ENCODE peak calls at places on chromosomes 4 and X, in nine cellular contexts. R is LoVo; F is ovary; U is OCI-LY7; C is hypothalamus; I is stimulated activated CD4-positive, alpha-beta T cell treated with anti-CD3 and anti-CD28 coated beads, Interleukin-12 subunit alpha, Interleukin-12 subunit beta, amount 100 ng/mL, for 48 hours; N is AG08396; S is T-cell; O is RCC 7860. E is an unnamed sample.

GRCh38 chrX:30219372-30219771 is 4.0 kb downstream of the MAGEB2 start:
- DNase-seq in O (no peak), S (no peak), F (no peak), R (no peak), C (no peak), N (no peak), I (no peak), U (no peak), E (no peak)

GRCh38 chrX:55356609-55357008 is 91.9 kb upstream of the PAGE3 start:
- DNase-seq in F (no peak), S (no peak), U (no peak), I (no peak), R (no peak), O (no peak), C (no peak), N (no peak), E (no peak)

GRCh38 chr4:183096276-183096965 is 2.6 kb upstream of the WWC2 start:
- DNase-seq in O (no peak), N (no peak), F (no peak), S (no peak), R (no peak), I (no peak), U (no peak), C (no peak), E (no peak)

GRCh38 chr4:87003266-87003665 is 68.5 kb downstream of the AFF1 start:
- DNase-seq in O (no peak), S (no peak), U (no peak), N (no peak), F (no peak), C (no peak), I (no peak), R (no peak), E (no peak)

GRCh38 chr4:114364857-114365256 is 233.8 kb upstream of the UGT8 start:
- DNase-seq in S (no peak), F (no peak), U (no peak), I (no peak), R (no peak), C (no peak), N (peak), O (peak), E (no peak)

GRCh38 chr4:13525606-13526281 is 18.6 kb downstream of the NKX3-2 start:
- DNase-seq in U (no peak), I (no peak), N (peak), C (no peak), O (no peak), R (no peak), S (no peak), F (no peak), E (no peak)

GRCh38 chr4:8192748-8193738 is 6.0 kb upstream of the SH3TC1 start:
- DNase-seq in U (peak), O (peak), C (no peak), S (peak), F (no peak), I (no peak), R (no peak), N (peak), E (no peak)

GRCh38 chr4:47945930-47946726 is 31.7 kb upstream of the NFXL1 start:
- DNase-seq in N (no peak), O (no peak), F (no peak), I (no peak), C (no peak), S (no peak), R (no peak), U (no peak), E (no peak)

GRCh38 chr4:21304061-21304541 is 603.8 kb downstream of the PACRGL start:
- DNase-seq in S (no peak), O (no peak), F (no peak), N (no peak), U (no peak), C (peak), R (no peak), I (no peak), E (no peak)

GRCh38 chrX:152108527-152108926 is 29.9 kb downstream of the MAGEA10 start:
- DNase-seq in F (no peak), C (no peak), S (no peak), N (no peak), U (no peak), I (no peak), O (no peak), R (no peak), E (no peak)

GRCh38 chr4:88706574-88706973 is 8.9 kb upstream of the NAP1L5 start:
- DNase-seq in F (peak), O (peak), S (no peak), C (peak), N (peak), U (no peak), I (no peak), R (no peak), E (peak)

GRCh38 chr4:113116414-113117345 is 67.2 kb downstream of the ANK2 start:
- DNase-seq in R (no peak), F (no peak), I (no peak), S (no peak), C (peak), O (no peak), N (no peak), U (no peak), E (no peak)

GRCh38 chrX:111167334-111167733 is 71.3 kb downstream of the PAK3 start:
- DNase-seq in R (no peak), S (no peak), N (no peak), F (no peak), O (no peak), U (no peak), I (no peak), C (no peak), E (no peak)

GRCh38 chrX:9832811-9833210 is 46.6 kb downstream of the SHROOM2 start:
- DNase-seq in I (no peak), R (no peak), C (no peak), O (no peak), U (no peak), S (no peak), N (no peak), F (no peak), E (no peak)

GRCh38 chr4:166091146-166091545 is 218.1 kb downstream of the TLL1 start:
- DNase-seq in R (no peak), O (no peak), F (no peak), U (no peak), C (no peak), S (no peak), N (no peak), I (no peak), E (no peak)

GRCh38 chrX:41381685-41382084 is 47.7 kb downstream of the DDX3X start:
- DNase-seq in F (no peak), R (peak), U (no peak), S (no peak), N (peak), C (no peak), I (no peak), O (peak), E (peak)

GRCh38 chr4:81930506-81931238 is 443.1 kb downstream of the HNRNPD start:
- DNase-seq in N (no peak), I (no peak), S (no peak), U (no peak), C (no peak), O (no peak), R (no peak), F (no peak), E (no peak)

GRCh38 chrX:55486736-55487135 is 2.9 kb downstream of the USP51 start:
- DNase-seq in C (no peak), I (no peak), R (no peak), S (no peak), U (no peak), O (no peak), F (no peak), N (peak), E (no peak)

GRCh38 chr4:10205223-10205622 is 88.6 kb upstream of the WDR1 start:
- DNase-seq in R (no peak), S (no peak), C (no peak), O (peak), I (no peak), U (no peak), F (no peak), N (peak), E (no peak)

GRCh38 chr4:155248002-155248896 is 39.8 kb downstream of the NPY2R start:
- DNase-seq in R (peak), U (no peak), F (no peak), C (no peak), N (no peak), O (no peak), S (no peak), I (no peak), E (peak)

GRCh38 chrX:79477691-79478090 is 110.6 kb upstream of the ITM2A start:
- DNase-seq in R (no peak), F (no peak), U (no peak), I (no peak), C (no peak), O (no peak), S (no peak), N (no peak), E (peak)

GRCh38 chr4:147760176-147760575 is 28.3 kb downstream of the ARHGAP10 start:
- DNase-seq in I (no peak), S (no peak), C (no peak), F (no peak), U (no peak), O (no peak), R (no peak), N (no peak), E (no peak)

GRCh38 chr4:31674313-31674947 is 954.3 kb downstream of the PCDH7 start:
- DNase-seq in I (no peak), R (peak), O (no peak), C (no peak), S (no peak), N (no peak), U (peak), F (no peak), E (no peak)

GRCh38 chr4:95835672-95836071 is 4.2 kb upstream of the PDHA2 start:
- DNase-seq in S (no peak), C (no peak), N (no peak), F (no peak), O (no peak), R (peak), I (no peak), U (peak), E (no peak)

GRCh38 chr4:85419103-85419502 is 55.8 kb upstream of the ARHGAP24 start:
- DNase-seq in S (no peak), F (no peak), I (no peak), C (no peak), R (no peak), U (no peak), O (no peak), N (no peak), E (no peak)

GRCh38 chrX:154002215-154002719 is 17.4 kb downstream of the IRAK1 start:
- DNase-seq in N (peak), U (no peak), R (no peak), C (no peak), S (peak), I (no peak), F (no peak), O (peak), E (peak)

GRCh38 chrX:109709129-109709631 is 23.9 kb downstream of the ACSL4 start:
- DNase-seq in U (peak), S (no peak), F (no peak), N (no peak), I (no peak), C (no peak), O (peak), R (no peak), E (no peak)

GRCh38 chr4:172095161-172095560 is 282.0 kb downstream of the GALNTL6 start:
- DNase-seq in R (no peak), U (no peak), O (no peak), C (no peak), F (no peak), N (no peak), S (no peak), I (no peak), E (no peak)

GRCh38 chr4:123892368-123892961 is 495.9 kb downstream of the SPRY1 start:
- DNase-seq in N (no peak), U (no peak), R (no peak), C (no peak), O (no peak), S (no peak), I (no peak), F (no peak), E (no peak)

GRCh38 chr4:86358176-86358701 is 1.6 kb downstream of the MAPK10 start:
- DNase-seq in N (no peak), R (no peak), U (no peak), O (no peak), S (no peak), F (no peak), C (peak), I (no peak), E (no peak)

GRCh38 chr4:45283352-45283751 is 557.0 kb upstream of the GNPDA2 start:
- DNase-seq in R (no peak), N (no peak), S (no peak), C (no peak), I (no peak), F (no peak), U (no peak), O (no peak), E (no peak)

GRCh38 chrX:148865237-148865636 is 364.8 kb downstream of the AFF2 start:
- DNase-seq in O (no peak), C (no peak), U (peak), I (no peak), F (no peak), N (no peak), R (no peak), S (no peak), E (no peak)

GRCh38 chrX:6002056-6002455 is 226.6 kb downstream of the NLGN4X start:
- DNase-seq in U (no peak), O (no peak), C (no peak), R (no peak), N (no peak), S (no peak), I (no peak), F (peak), E (no peak)

GRCh38 chr4:74308215-74308614 is at the start of gene EPGN:
- DNase-seq in U (no peak), O (no peak), I (no peak), S (peak), F (no peak), C (no peak), R (no peak), N (no peak), E (no peak)

GRCh38 chrX:146278381-146278780 is 460.8 kb downstream of the SLITRK2 start:
- DNase-seq in S (no peak), C (no peak), N (no peak), I (no peak), R (no peak), U (no peak), F (no peak), O (no peak), E (no peak)

GRCh38 chr4:106080376-106080775 is 185.1 kb downstream of the NPNT start:
- DNase-seq in R (no peak), I (no peak), S (no peak), N (no peak), F (no peak), C (no peak), O (no peak), U (no peak), E (no peak)

GRCh38 chrX:31931225-31931624 is 859.4 kb upstream of the FTHL17 start:
- DNase-seq in C (no peak), O (peak), U (no peak), I (no peak), F (no peak), S (no peak), R (no peak), N (peak), E (peak)

GRCh38 chr4:16752150-16752549 is 146.3 kb downstream of the LDB2 start:
- DNase-seq in O (no peak), S (no peak), R (no peak), F (no peak), N (no peak), C (no peak), U (no peak), I (no peak), E (no peak)

GRCh38 chrX:136162827-136163427 is 15.6 kb downstream of the FHL1 start:
- DNase-seq in R (peak), I (no peak), N (peak), S (peak), F (peak), C (no peak), O (peak), U (peak), E (peak)

E was measured in COLO829.